ENCODE peak calls at places on chromosomes 2 and 18, in nine cellular contexts. C is fibroblast of lung, F is WTC11, A is dorsolateral prefrontal cortex, D is lower lobe of right lung, L is IMR-90, T is GM12865, R is OCI-LY7, O is K562. N is an unnamed sample.

GRCh38 chr2:55901322-55901721 is 22.3 kb downstream of the EFEMP1 start:
- DNase-seq in R (no peak), D (no peak), A (no peak), F (no peak), C (peak; percentile 84), T (no peak), O (peak; percentile 62), L (peak; percentile 53), N (no peak)

GRCh38 chr2:100066856-100067255 is 75.5 kb downstream of the AFF3 start:
- DNase-seq in R (no peak), D (no peak), C (no peak), T (no peak), L (no peak), F (no peak), O (no peak), A (no peak), N (no peak)

GRCh38 chr2:43424262-43425207 is 171.3 kb downstream of the THADA start:
- DNase-seq in L (no peak), T (peak; percentile 68), O (no peak), R (no peak), D (no peak), C (peak; percentile 86), F (no peak), A (no peak), N (no peak)

GRCh38 chr2:6999161-6999877 is 82.1 kb downstream of the RNF144A start:
- DNase-seq in D (no peak), F (no peak), T (peak; percentile 12), O (no peak), A (no peak), R (peak; percentile 8), L (no peak), C (no peak), N (no peak)

GRCh38 chr2:96923810-96924774 is 54.2 kb upstream of the SEMA4C start:
- DNase-seq in A (no peak), T (no peak), F (no peak), O (peak; percentile 84), R (no peak), C (no peak), L (no peak), D (no peak), N (no peak)

GRCh38 chr2:105744909-105745853 is at the start of gene NCK2:
- DNase-seq in C (peak; percentile 27), R (peak; percentile 55), D (peak; percentile 56), O (peak; percentile 33), L (peak; percentile 29), F (peak; percentile 44), T (peak; percentile 49), A (no peak), N (peak; percentile 53)

GRCh38 chr2:231928481-231928880 is 2.3 kb upstream of the NPPC start:
- DNase-seq in F (no peak), T (no peak), D (no peak), A (no peak), R (no peak), L (no peak), O (no peak), C (no peak), N (peak; percentile 42)

GRCh38 chr2:1091895-1092585 is 141.4 kb downstream of the SNTG2 start:
- DNase-seq in T (no peak), L (peak; percentile 25), C (no peak), A (no peak), O (no peak), F (no peak), R (no peak), D (no peak), N (no peak)

GRCh38 chr2:173985595-173985994 is 20.4 kb upstream of the SP3 start:
- DNase-seq in A (no peak), T (no peak), D (no peak), O (no peak), C (no peak), F (no peak), R (no peak), L (no peak), N (no peak)

GRCh38 chr2:43142921-43143438 is 83.4 kb downstream of the ZFP36L2 start:
- DNase-seq in L (no peak), A (no peak), F (no peak), O (peak; percentile 61), C (no peak), D (no peak), T (peak; percentile 53), R (peak; percentile 57), N (no peak)

GRCh38 chr2:152861349-152861942 is 143.0 kb downstream of the ARL6IP6 start:
- DNase-seq in T (peak; percentile 37), O (peak; percentile 58), L (peak; percentile 12), R (peak; percentile 55), C (no peak), A (no peak), D (no peak), F (peak; percentile 60), N (no peak)

DNA sequence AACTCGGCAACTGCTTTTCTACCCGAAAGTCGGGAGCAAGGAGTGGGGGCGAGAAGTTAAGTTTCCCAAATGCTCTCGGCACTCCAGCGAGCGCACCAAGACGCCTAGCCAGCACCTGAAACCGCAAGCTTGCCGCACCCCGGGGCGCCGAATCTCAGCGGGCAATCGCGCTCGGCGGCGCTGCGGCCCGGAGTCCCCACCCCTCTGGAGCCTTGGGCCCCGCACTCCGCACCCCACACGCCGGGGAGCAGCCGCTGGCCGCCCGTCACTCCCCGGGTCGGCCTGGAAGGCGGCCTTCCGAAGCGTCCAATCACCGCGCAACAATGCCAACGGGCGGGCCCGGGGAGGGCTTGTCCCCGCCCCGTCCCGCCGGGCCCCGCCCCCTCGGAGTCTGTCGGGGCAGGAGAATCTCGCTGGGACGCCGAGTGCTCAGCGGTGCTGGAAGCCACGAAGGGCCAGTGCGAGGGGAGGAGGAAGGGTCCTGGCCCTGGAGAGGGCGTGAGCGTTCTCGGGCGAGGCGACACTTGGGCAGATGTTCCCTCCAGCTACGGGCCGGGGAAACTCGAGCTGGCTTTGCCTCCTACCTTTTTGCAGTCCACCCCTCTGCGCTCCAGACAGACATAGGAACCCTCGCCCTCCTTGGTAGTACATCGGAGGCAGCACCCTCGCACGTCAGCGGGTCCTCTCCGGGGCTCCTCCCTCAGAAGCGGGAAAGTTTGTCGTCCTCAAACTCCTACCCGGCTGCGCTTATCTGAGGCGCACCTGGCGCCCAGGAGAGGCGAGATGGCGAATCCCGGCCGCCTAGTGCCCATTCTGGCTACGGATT is 1.1 kb upstream of the ZBTB7C start:
- DNase-seq in R (peak; percentile 49), O (peak; percentile 91), L (peak; percentile 72), D (peak; percentile 94), F (peak; percentile 93), A (peak; percentile 78), T (peak; percentile 76), C (peak; percentile 82), N (peak; percentile 95)
- TF ChIP-seq CTCF in R (no peak), O (no peak), L (no peak), D (no peak), F (no peak), A (no peak), T (no peak), C (no peak), N (no peak)

DNA sequence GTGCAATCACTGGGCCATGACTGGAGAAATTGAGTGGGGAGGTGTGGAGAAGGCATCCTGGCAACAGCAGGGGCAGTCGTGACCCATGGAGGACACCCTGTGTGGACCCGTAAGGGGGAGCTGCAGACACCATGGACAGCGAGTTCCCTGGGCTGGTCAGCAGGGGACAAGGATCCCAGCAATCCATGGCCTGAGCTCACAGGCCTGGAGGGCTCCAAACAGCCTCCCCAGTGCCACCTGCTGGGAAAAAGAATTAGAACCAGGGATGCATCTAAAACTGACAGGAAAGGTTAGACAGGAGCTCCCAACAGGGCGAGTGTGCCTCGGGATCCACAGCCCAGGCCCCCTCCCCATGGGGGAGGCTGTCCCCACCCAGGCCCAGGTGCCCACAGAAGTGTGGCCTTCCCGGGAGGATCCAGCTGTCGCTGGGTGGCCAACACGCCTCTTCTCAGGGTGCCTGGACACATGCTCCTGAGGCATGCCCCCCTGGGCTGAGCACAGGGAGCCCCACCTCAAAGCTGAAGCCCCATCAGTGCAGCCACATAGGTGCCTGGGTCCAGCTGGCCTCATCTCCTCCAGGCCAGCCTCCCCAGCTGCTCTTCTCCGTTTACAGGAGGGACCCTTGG is 20.5 kb upstream of the KIF1A start:
- DNase-seq in R (peak; percentile 22), A (peak; percentile 41), F (peak; percentile 68), T (peak; percentile 32), D (no peak), L (peak; percentile 70), C (peak; percentile 57), O (peak; percentile 62), N (peak; percentile 89)
- TF ChIP-seq CTCF in R (peak; percentile 64), A (peak; percentile 63), F (no peak), T (peak; percentile 43), D (peak; percentile 47), L (peak; percentile 84), C (peak; percentile 63), O (peak; percentile 85), N (peak; percentile 45)

GRCh38 chr2:60453301-60453700 is 100.2 kb downstream of the BCL11A start:
- DNase-seq in R (no peak), D (no peak), C (no peak), A (no peak), O (no peak), T (no peak), F (peak; percentile 92), L (no peak), N (peak; percentile 73)

GRCh38 chr2:60459896-60460295 is 93.6 kb downstream of the BCL11A start:
- DNase-seq in R (no peak), A (no peak), C (no peak), L (no peak), F (no peak), T (no peak), O (no peak), D (no peak), N (no peak)

GRCh38 chr2:60460577-60461420 is 92.7 kb downstream of the BCL11A start:
- DNase-seq in O (no peak), F (no peak), T (no peak), A (no peak), L (no peak), D (no peak), R (no peak), C (no peak), N (no peak)

GRCh38 chr2:60453896-60454295 is 99.6 kb downstream of the BCL11A start:
- DNase-seq in L (no peak), R (no peak), D (no peak), C (no peak), O (no peak), A (no peak), F (no peak), T (no peak), N (no peak)

DNA sequence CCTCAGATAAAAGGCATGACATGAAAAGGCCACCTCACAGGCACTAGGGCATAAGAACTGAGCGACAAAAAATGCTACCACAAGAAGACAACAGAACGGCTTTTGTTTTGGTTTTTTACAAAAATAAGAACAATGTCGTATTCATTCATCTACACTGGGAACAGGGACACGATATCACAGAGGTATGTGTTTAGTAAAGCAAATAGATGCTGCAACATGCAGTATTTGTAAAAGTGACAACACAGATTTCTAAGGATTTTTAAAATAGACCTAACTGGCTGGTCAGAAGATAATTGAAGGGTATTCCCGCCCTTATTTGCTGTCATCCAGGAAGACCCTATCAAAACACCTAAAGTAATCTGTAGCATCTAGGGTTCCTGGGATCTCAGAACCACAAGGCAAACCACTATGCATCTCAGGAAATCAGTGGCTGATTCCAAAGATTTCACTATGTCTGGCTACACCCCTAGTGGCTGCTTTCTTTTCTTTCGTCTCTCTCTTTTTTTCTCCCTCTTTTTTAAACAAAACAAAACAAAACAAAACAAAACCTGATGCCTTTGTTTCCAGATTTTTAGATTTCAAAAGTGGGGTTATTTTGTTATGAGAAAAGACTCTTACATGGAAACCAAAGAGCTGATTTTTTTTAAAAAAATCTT is 97.2 kb downstream of the BCL11A start:
- DNase-seq in O (no peak), L (no peak), F (no peak), R (no peak), A (no peak), C (no peak), T (no peak), D (no peak), N (no peak)
- TF ChIP-seq CTCF in O (no peak), L (no peak), F (no peak), R (peak; percentile 61), A (no peak), C (no peak), T (no peak), D (no peak), N (peak; percentile 27)

GRCh38 chr2:20288941-20289340 is 61.7 kb downstream of the PUM2 start:
- DNase-seq in C (peak; percentile 40), D (no peak), R (no peak), T (no peak), O (peak; percentile 14), A (no peak), L (no peak), F (no peak), N (no peak)
- TF ChIP-seq CTCF in C (no peak), D (no peak), R (no peak), T (no peak), O (no peak), A (no peak), L (no peak), F (no peak), N (no peak)